ENCODE peak calls at places on chromosomes 1 and 21, in ten cellular contexts. One of them, this sample, is unnamed. For H3K27me3, the result is how much of the 10 kb centered on the place peaks cover.

GRCh38 chr1:30759718-30760281 is 2.2 kb upstream of the LAPTM5 start:
- DNase-seq in heart right ventricle: no peak
- DNase-seq in dorsolateral prefrontal cortex: no peak
- DNase-seq in pancreas: no peak
- DNase-seq in testis: no peak
- DNase-seq in CD8-positive, alpha-beta T cell: peak
- DNase-seq in heart left ventricle: no peak
- DNase-seq in IMR-90: no peak
- DNase-seq in HL-60: no peak
- DNase-seq in PC-3: no peak
- DNase-seq in this sample: no peak

GRCh38 chr1:86068841-86069756 is 87.5 kb downstream of the COL24A1 start:
- DNase-seq in pancreas: no peak
- DNase-seq in heart right ventricle: no peak
- DNase-seq in IMR-90: peak
- DNase-seq in PC-3: no peak
- DNase-seq in CD8-positive, alpha-beta T cell: no peak
- DNase-seq in heart left ventricle: no peak
- DNase-seq in dorsolateral prefrontal cortex: no peak
- DNase-seq in HL-60: no peak
- DNase-seq in testis: no peak
- DNase-seq in this sample: no peak

GRCh38 chr1:174269932-174270651 is 110.8 kb downstream of the RABGAP1L start:
- DNase-seq in PC-3: no peak
- DNase-seq in CD8-positive, alpha-beta T cell: no peak
- DNase-seq in HL-60: no peak
- DNase-seq in IMR-90: no peak
- DNase-seq in heart right ventricle: no peak
- DNase-seq in dorsolateral prefrontal cortex: no peak
- DNase-seq in pancreas: no peak
- DNase-seq in heart left ventricle: no peak
- DNase-seq in testis: no peak
- DNase-seq in this sample: no peak

GRCh38 chr1:90753556-90753955 is 36.5 kb upstream of the BARHL2 start:
- DNase-seq in HL-60: no peak
- DNase-seq in PC-3: no peak
- DNase-seq in testis: no peak
- DNase-seq in heart right ventricle: no peak
- DNase-seq in IMR-90: no peak
- DNase-seq in pancreas: no peak
- DNase-seq in dorsolateral prefrontal cortex: no peak
- DNase-seq in CD8-positive, alpha-beta T cell: no peak
- DNase-seq in heart left ventricle: no peak
- DNase-seq in this sample: no peak

GRCh38 chr1:42996384-42996991 is 37.8 kb upstream of the SLC2A1 start:
- DNase-seq in IMR-90: no peak
- DNase-seq in HL-60: no peak
- DNase-seq in heart right ventricle: no peak
- DNase-seq in heart left ventricle: no peak
- DNase-seq in testis: no peak
- DNase-seq in dorsolateral prefrontal cortex: no peak
- DNase-seq in PC-3: no peak
- DNase-seq in CD8-positive, alpha-beta T cell: no peak
- DNase-seq in pancreas: no peak
- DNase-seq in this sample: no peak

GRCh38 chr1:45796381-45796780 is 7.0 kb upstream of the MAST2 start:
- DNase-seq in CD8-positive, alpha-beta T cell: no peak
- DNase-seq in HL-60: no peak
- DNase-seq in dorsolateral prefrontal cortex: no peak
- DNase-seq in testis: no peak
- DNase-seq in IMR-90: no peak
- DNase-seq in heart right ventricle: no peak
- DNase-seq in pancreas: no peak
- DNase-seq in heart left ventricle: no peak
- DNase-seq in PC-3: no peak
- DNase-seq in this sample: no peak

GRCh38 chr1:27643626-27644368 is 8.8 kb upstream of the FGR start:
- DNase-seq in pancreas: no peak
- DNase-seq in IMR-90: peak
- DNase-seq in heart right ventricle: peak
- DNase-seq in heart left ventricle: peak
- DNase-seq in testis: peak
- DNase-seq in HL-60: no peak
- DNase-seq in CD8-positive, alpha-beta T cell: peak
- DNase-seq in PC-3: peak
- DNase-seq in dorsolateral prefrontal cortex: no peak
- DNase-seq in this sample: no peak

GRCh38 chr21:45617021-45617930 is 26.2 kb upstream of the PCBP3 start:
- DNase-seq in testis: no peak
- DNase-seq in PC-3: no peak
- DNase-seq in heart left ventricle: no peak
- DNase-seq in dorsolateral prefrontal cortex: peak
- DNase-seq in heart right ventricle: no peak
- DNase-seq in pancreas: no peak
- DNase-seq in CD8-positive, alpha-beta T cell: no peak
- DNase-seq in HL-60: no peak
- DNase-seq in IMR-90: no peak
- DNase-seq in this sample: no peak

GRCh38 chr1:17890815-17891191 is 135.7 kb downstream of the ACTL8 start:
- DNase-seq in pancreas: no peak
- DNase-seq in IMR-90: no peak
- DNase-seq in heart right ventricle: no peak
- DNase-seq in CD8-positive, alpha-beta T cell: no peak
- DNase-seq in HL-60: no peak
- DNase-seq in heart left ventricle: no peak
- DNase-seq in dorsolateral prefrontal cortex: no peak
- DNase-seq in testis: no peak
- DNase-seq in PC-3: no peak
- DNase-seq in this sample: no peak
- H3K27me3 ChIP-seq in pancreas: under half
- H3K27me3 ChIP-seq in IMR-90: under half
- H3K27me3 ChIP-seq in heart right ventricle: under half
- H3K27me3 ChIP-seq in CD8-positive, alpha-beta T cell: under half
- H3K27me3 ChIP-seq in HL-60: under half
- H3K27me3 ChIP-seq in heart left ventricle: under half
- H3K27me3 ChIP-seq in dorsolateral prefrontal cortex: under half
- H3K27me3 ChIP-seq in testis: under half
- H3K27me3 ChIP-seq in PC-3: under half
- H3K27me3 ChIP-seq in this sample: under half

GRCh38 chr1:66282885-66283284 is 251.1 kb upstream of the SGIP1 start:
- DNase-seq in pancreas: no peak
- DNase-seq in testis: no peak
- DNase-seq in HL-60: no peak
- DNase-seq in dorsolateral prefrontal cortex: no peak
- DNase-seq in heart left ventricle: no peak
- DNase-seq in CD8-positive, alpha-beta T cell: no peak
- DNase-seq in IMR-90: peak
- DNase-seq in PC-3: no peak
- DNase-seq in heart right ventricle: no peak
- DNase-seq in this sample: no peak

GRCh38 chr1:66283583-66284041 is 250.3 kb upstream of the SGIP1 start:
- DNase-seq in PC-3: peak
- DNase-seq in HL-60: no peak
- DNase-seq in testis: no peak
- DNase-seq in dorsolateral prefrontal cortex: no peak
- DNase-seq in CD8-positive, alpha-beta T cell: no peak
- DNase-seq in heart right ventricle: no peak
- DNase-seq in pancreas: no peak
- DNase-seq in IMR-90: peak
- DNase-seq in heart left ventricle: no peak
- DNase-seq in this sample: no peak

GRCh38 chr1:66281808-66282207 is 252.1 kb upstream of the SGIP1 start:
- DNase-seq in CD8-positive, alpha-beta T cell: no peak
- DNase-seq in dorsolateral prefrontal cortex: no peak
- DNase-seq in HL-60: no peak
- DNase-seq in PC-3: no peak
- DNase-seq in heart right ventricle: no peak
- DNase-seq in testis: no peak
- DNase-seq in pancreas: no peak
- DNase-seq in IMR-90: no peak
- DNase-seq in heart left ventricle: no peak
- DNase-seq in this sample: no peak

GRCh38 chr1:66284746-66285145 is 249.2 kb upstream of the SGIP1 start:
- DNase-seq in heart left ventricle: no peak
- DNase-seq in testis: no peak
- DNase-seq in dorsolateral prefrontal cortex: no peak
- DNase-seq in pancreas: no peak
- DNase-seq in heart right ventricle: no peak
- DNase-seq in IMR-90: no peak
- DNase-seq in PC-3: no peak
- DNase-seq in CD8-positive, alpha-beta T cell: no peak
- DNase-seq in HL-60: no peak
- DNase-seq in this sample: no peak

DNA sequence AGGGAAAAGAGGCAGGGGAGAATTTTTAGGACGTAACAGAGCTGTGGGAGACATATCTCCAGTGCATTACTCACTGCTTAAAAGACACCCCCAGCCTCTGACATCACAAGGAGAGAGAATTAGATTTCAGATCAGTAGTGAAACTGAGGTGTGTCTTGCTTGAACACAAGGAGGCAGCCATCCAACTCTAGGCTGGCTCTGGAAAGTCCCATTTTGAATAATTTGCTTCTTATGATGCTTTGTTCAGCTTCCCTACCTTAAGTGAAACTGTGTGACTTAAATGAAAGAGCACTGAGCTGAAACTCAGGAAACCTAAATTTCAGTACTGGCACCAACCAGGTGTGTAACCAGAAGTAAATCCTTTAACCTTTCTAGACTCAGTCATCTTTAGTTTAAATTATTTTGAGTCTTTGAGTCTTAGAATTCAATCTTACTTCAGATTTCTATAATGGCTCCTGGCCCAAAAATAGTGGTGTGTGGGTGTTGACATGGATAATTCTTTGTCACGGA is 251.6 kb upstream of the SGIP1 start:
- DNase-seq in testis: no peak
- DNase-seq in pancreas: peak
- DNase-seq in CD8-positive, alpha-beta T cell: peak
- DNase-seq in dorsolateral prefrontal cortex: no peak
- DNase-seq in IMR-90: peak
- DNase-seq in PC-3: peak
- DNase-seq in heart left ventricle: peak
- DNase-seq in heart right ventricle: peak
- DNase-seq in HL-60: no peak
- DNase-seq in this sample: no peak
- TF ChIP-seq CTCF in testis: no peak
- TF ChIP-seq CTCF in pancreas: no peak
- TF ChIP-seq CTCF in CD8-positive, alpha-beta T cell: peak
- TF ChIP-seq CTCF in dorsolateral prefrontal cortex: no peak
- TF ChIP-seq CTCF in IMR-90: no peak
- TF ChIP-seq CTCF in PC-3: no peak
- TF ChIP-seq CTCF in heart left ventricle: no peak
- TF ChIP-seq CTCF in heart right ventricle: peak
- TF ChIP-seq CTCF in HL-60: no peak
- TF ChIP-seq CTCF in this sample: no peak

DNA sequence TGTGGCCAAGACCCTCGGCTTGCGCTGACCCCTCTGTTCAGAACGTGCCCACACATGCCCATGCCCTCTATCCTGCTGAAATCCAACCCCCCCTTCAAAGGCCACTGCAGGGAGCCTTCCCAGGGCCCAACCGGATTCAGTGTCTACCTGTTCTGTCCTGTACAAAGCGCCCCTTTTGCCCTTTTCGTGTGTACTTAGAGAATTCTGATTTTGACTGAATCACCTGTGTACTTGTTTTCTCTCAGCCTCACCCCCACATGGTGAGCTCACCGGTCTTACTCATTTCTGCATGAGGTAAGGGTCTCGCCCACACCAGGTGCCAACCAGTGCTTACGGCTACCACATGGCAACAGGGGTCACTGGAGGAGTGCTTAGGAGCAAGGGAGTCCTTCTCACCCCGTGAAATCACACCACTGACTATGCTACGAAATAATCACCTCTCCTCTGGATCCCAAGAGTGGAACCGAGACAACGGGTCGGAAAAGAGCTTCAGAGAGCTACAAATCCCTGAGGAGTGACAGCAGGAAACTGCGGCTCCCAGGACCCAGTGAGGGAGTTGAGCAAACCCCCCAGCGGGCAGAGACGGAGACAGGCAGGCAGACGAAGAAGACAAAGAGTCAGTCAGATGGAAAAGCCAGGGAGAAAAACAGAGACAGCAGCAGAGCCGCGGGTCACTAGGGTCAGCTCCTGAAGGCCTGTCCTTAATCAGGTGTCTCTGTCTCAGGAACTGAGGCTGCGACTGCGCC is 2.1 kb upstream of the S100A2 start:
- DNase-seq in heart right ventricle: no peak
- DNase-seq in IMR-90: peak
- DNase-seq in CD8-positive, alpha-beta T cell: no peak
- DNase-seq in dorsolateral prefrontal cortex: no peak
- DNase-seq in PC-3: peak
- DNase-seq in pancreas: peak
- DNase-seq in heart left ventricle: no peak
- DNase-seq in testis: no peak
- DNase-seq in HL-60: no peak
- DNase-seq in this sample: no peak
- H3K4me3 ChIP-seq in heart right ventricle: no peak
- H3K4me3 ChIP-seq in IMR-90: no peak
- H3K4me3 ChIP-seq in CD8-positive, alpha-beta T cell: no peak
- H3K4me3 ChIP-seq in dorsolateral prefrontal cortex: peak
- H3K4me3 ChIP-seq in PC-3: peak
- H3K4me3 ChIP-seq in pancreas: no peak
- H3K4me3 ChIP-seq in heart left ventricle: no peak
- H3K4me3 ChIP-seq in testis: peak
- H3K4me3 ChIP-seq in HL-60: no peak
- H3K4me3 ChIP-seq in this sample: peak

GRCh38 chr1:116228501-116228900 is 117.3 kb downstream of the MAB21L3 start:
- DNase-seq in dorsolateral prefrontal cortex: no peak
- DNase-seq in CD8-positive, alpha-beta T cell: no peak
- DNase-seq in testis: no peak
- DNase-seq in IMR-90: no peak
- DNase-seq in pancreas: no peak
- DNase-seq in heart right ventricle: no peak
- DNase-seq in PC-3: no peak
- DNase-seq in heart left ventricle: no peak
- DNase-seq in HL-60: no peak
- DNase-seq in this sample: no peak

GRCh38 chr1:116219651-116220434 is 108.6 kb downstream of the MAB21L3 start:
- DNase-seq in PC-3: no peak
- DNase-seq in pancreas: no peak
- DNase-seq in CD8-positive, alpha-beta T cell: no peak
- DNase-seq in HL-60: no peak
- DNase-seq in testis: no peak
- DNase-seq in IMR-90: no peak
- DNase-seq in dorsolateral prefrontal cortex: no peak
- DNase-seq in heart left ventricle: no peak
- DNase-seq in heart right ventricle: no peak
- DNase-seq in this sample: no peak

GRCh38 chr1:116224111-116224510 is 112.9 kb downstream of the MAB21L3 start:
- DNase-seq in IMR-90: no peak
- DNase-seq in HL-60: no peak
- DNase-seq in heart left ventricle: no peak
- DNase-seq in testis: no peak
- DNase-seq in CD8-positive, alpha-beta T cell: no peak
- DNase-seq in pancreas: no peak
- DNase-seq in PC-3: no peak
- DNase-seq in heart right ventricle: no peak
- DNase-seq in dorsolateral prefrontal cortex: no peak
- DNase-seq in this sample: no peak

GRCh38 chr1:116226017-116226416 is 114.8 kb downstream of the MAB21L3 start:
- DNase-seq in pancreas: no peak
- DNase-seq in IMR-90: no peak
- DNase-seq in CD8-positive, alpha-beta T cell: no peak
- DNase-seq in testis: no peak
- DNase-seq in HL-60: no peak
- DNase-seq in heart right ventricle: no peak
- DNase-seq in PC-3: no peak
- DNase-seq in dorsolateral prefrontal cortex: no peak
- DNase-seq in heart left ventricle: no peak
- DNase-seq in this sample: no peak

GRCh38 chr1:116224561-116224960 is 113.4 kb downstream of the MAB21L3 start:
- DNase-seq in pancreas: no peak
- DNase-seq in IMR-90: no peak
- DNase-seq in CD8-positive, alpha-beta T cell: no peak
- DNase-seq in HL-60: no peak
- DNase-seq in heart right ventricle: no peak
- DNase-seq in testis: no peak
- DNase-seq in PC-3: no peak
- DNase-seq in dorsolateral prefrontal cortex: no peak
- DNase-seq in heart left ventricle: no peak
- DNase-seq in this sample: no peak
- H3K27me3 ChIP-seq in pancreas: under half
- H3K27me3 ChIP-seq in IMR-90: under half
- H3K27me3 ChIP-seq in CD8-positive, alpha-beta T cell: under half
- H3K27me3 ChIP-seq in HL-60: under half
- H3K27me3 ChIP-seq in heart right ventricle: under half
- H3K27me3 ChIP-seq in testis: under half
- H3K27me3 ChIP-seq in PC-3: under half
- H3K27me3 ChIP-seq in dorsolateral prefrontal cortex: under half
- H3K27me3 ChIP-seq in heart left ventricle: under half
- H3K27me3 ChIP-seq in this sample: under half